ENCODE peak calls at places on chromosome 14, in five cellular contexts. U is PC-3, W is fibroblast of mammary gland, A is HL-60, Q is omental fat pad. B is an unnamed sample.

GRCh38 chr14:93788557-93789365 is 476 bp upstream of the PRIMA1 start:
- DNase-seq in W (peak; percentile 14), U (peak; percentile 12), A (no peak), Q (no peak), B (peak; percentile 40)

GRCh38 chr14:103021817-103022668 is 35.3 kb downstream of the CDC42BPB start:
- DNase-seq in U (no peak), Q (no peak), W (peak; percentile 30), A (no peak), B (no peak)

GRCh38 chr14:77950371-77950770 is 150.5 kb downstream of the ADCK1 start:
- DNase-seq in Q (no peak), A (no peak), U (no peak), W (peak; percentile 47), B (no peak)

GRCh38 chr14:106848330-106849121 is 1322.1 kb downstream of the TMEM121 start:
- DNase-seq in Q (no peak), W (peak; percentile 24), U (peak; percentile 86), A (peak; percentile 64), B (no peak)

GRCh38 chr14:20516921-20517320 is 11.6 kb downstream of the RNASE10 start:
- DNase-seq in A (no peak), Q (no peak), W (peak; percentile 89), U (peak; percentile 84), B (no peak)

GRCh38 chr14:21525995-21526671 is at the start of gene SALL2:
- DNase-seq in W (peak; percentile 38), A (no peak), Q (peak; percentile 48), U (peak; percentile 57), B (peak; percentile 79)

GRCh38 chr14:95981939-95982338 is 57.2 kb upstream of the C14orf132 start:
- DNase-seq in W (no peak), U (no peak), A (no peak), Q (no peak), B (no peak)

GRCh38 chr14:88563845-88564244 is 1.0 kb downstream of the ZC3H14 start:
- DNase-seq in U (no peak), W (no peak), Q (no peak), A (no peak), B (no peak)

GRCh38 chr14:59313063-59314018 is 124.9 kb downstream of the DAAM1 start:
- DNase-seq in W (no peak), A (no peak), U (no peak), Q (no peak), B (no peak)

GRCh38 chr14:104678901-104679705 is 10.3 kb upstream of the INF2 start:
- DNase-seq in A (no peak), W (no peak), Q (no peak), U (no peak), B (no peak)

GRCh38 chr14:105398726-105399440 is 545 bp downstream of the TEX22 start:
- DNase-seq in U (peak; percentile 43), A (peak; percentile 58), Q (no peak), W (peak; percentile 21), B (no peak)

GRCh38 chr14:100131181-100131580 is 28.3 kb downstream of the DEGS2 start:
- DNase-seq in Q (no peak), W (no peak), A (no peak), U (no peak), B (no peak)

GRCh38 chr14:51546099-51546498 is 105.6 kb upstream of the FRMD6 start:
- DNase-seq in Q (no peak), U (no peak), A (no peak), W (no peak), B (no peak)

GRCh38 chr14:88706425-88706824 is 86.3 kb downstream of the EML5 start:
- DNase-seq in U (peak; percentile 76), Q (no peak), W (peak; percentile 41), A (no peak), B (no peak)

GRCh38 chr14:24775919-24776318 is 141.9 kb upstream of the GZMB start:
- DNase-seq in W (peak; percentile 6), Q (no peak), A (no peak), U (no peak), B (no peak)

GRCh38 chr14:62914025-62914424 is 131.2 kb downstream of the KCNH5 start:
- DNase-seq in W (peak; percentile 72), A (no peak), Q (no peak), U (no peak), B (no peak)

GRCh38 chr14:65412881-65413738 is 580 bp downstream of the FUT8 start:
- DNase-seq in U (peak; percentile 48), A (peak; percentile 46), Q (no peak), W (peak; percentile 66), B (no peak)

GRCh38 chr14:65231286-65231980 is 129.1 kb upstream of the MAX start:
- DNase-seq in A (no peak), W (no peak), Q (no peak), U (no peak), B (no peak)

GRCh38 chr14:68495101-68495637 is 297.7 kb downstream of the ZFP36L1 start:
- DNase-seq in W (no peak), U (peak; percentile 43), A (no peak), Q (no peak), B (no peak)

GRCh38 chr14:56224179-56224578 is 106.0 kb downstream of the PELI2 start:
- DNase-seq in U (no peak), W (no peak), A (no peak), Q (no peak), B (no peak)

GRCh38 chr14:23306412-23307145 is at the start of gene BCL2L2:
- DNase-seq in A (peak; percentile 87), W (peak; percentile 83), Q (peak; percentile 76), U (peak; percentile 87), B (peak; percentile 80)

GRCh38 chr14:65073605-65074201 is 28.6 kb downstream of the MAX start:
- DNase-seq in U (no peak), W (no peak), A (no peak), Q (no peak), B (no peak)

GRCh38 chr14:39266589-39266870 is 32.8 kb downstream of the MIA2 start:
- DNase-seq in Q (no peak), W (no peak), A (no peak), U (no peak), B (peak; percentile 44)

GRCh38 chr14:78228702-78229327 is 58.6 kb downstream of the NRXN3 start:
- DNase-seq in U (no peak), A (no peak), Q (no peak), W (no peak), B (no peak)

GRCh38 chr14:31207287-31207745 is 277 bp downstream of the HECTD1 start:
- DNase-seq in A (no peak), W (no peak), Q (peak; percentile 82), U (no peak), B (no peak)

GRCh38 chr14:87461704-87462103 is 531.3 kb downstream of the GALC start:
- DNase-seq in U (no peak), Q (no peak), A (no peak), W (no peak), B (no peak)

GRCh38 chr14:21163721-21164120 is 7.9 kb upstream of the OR5AU1 start:
- DNase-seq in U (no peak), Q (no peak), W (no peak), A (no peak), B (no peak)

GRCh38 chr14:75861161-75861621 is 120.6 kb downstream of the TGFB3 start:
- DNase-seq in W (peak; percentile 96), A (no peak), Q (no peak), U (peak; percentile 56), B (no peak)

GRCh38 chr14:57182760-57183503 is 85.8 kb downstream of the EXOC5 start:
- DNase-seq in Q (no peak), A (no peak), W (peak; percentile 20), U (peak; percentile 67), B (peak; percentile 8)

GRCh38 chr14:95662376-95663186 is 23.6 kb upstream of the TCL1B start:
- DNase-seq in U (no peak), W (peak; percentile 7), Q (no peak), A (no peak), B (peak; percentile 50)

GRCh38 chr14:94987409-94987808 is 169.9 kb downstream of the DICER1 start:
- DNase-seq in W (no peak), U (no peak), A (no peak), Q (no peak), B (no peak)

GRCh38 chr14:59018460-59018859 is 170.0 kb upstream of the DAAM1 start:
- DNase-seq in Q (no peak), W (no peak), U (no peak), A (no peak), B (no peak)

DNA sequence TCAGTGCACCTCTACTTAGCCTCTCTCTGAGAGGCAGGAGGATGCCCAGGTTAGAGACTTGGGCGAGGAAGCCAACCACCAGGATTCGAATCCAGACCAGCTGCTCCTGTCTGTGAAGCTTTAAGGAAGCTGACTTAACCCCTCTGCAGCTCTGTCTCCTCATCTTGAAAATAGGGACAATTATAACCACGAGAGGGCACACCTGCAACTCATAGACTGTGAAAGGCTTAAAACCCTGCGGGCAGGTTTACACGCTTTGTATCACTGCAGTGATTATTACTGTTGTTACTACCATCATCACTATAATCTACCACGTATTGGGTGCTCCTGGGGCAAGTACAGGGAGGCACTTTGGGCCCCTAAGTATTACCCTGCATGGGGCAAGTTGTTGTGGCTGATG is 379.8 kb downstream of the VRK1 start:
- DNase-seq in W (peak; percentile 16), Q (no peak), A (peak; percentile 15), U (peak; percentile 81), B (no peak)
- TF ChIP-seq CTCF in W (peak; percentile 7), Q (no peak), A (peak; percentile 4), U (peak; percentile 68), B (no peak)

DNA sequence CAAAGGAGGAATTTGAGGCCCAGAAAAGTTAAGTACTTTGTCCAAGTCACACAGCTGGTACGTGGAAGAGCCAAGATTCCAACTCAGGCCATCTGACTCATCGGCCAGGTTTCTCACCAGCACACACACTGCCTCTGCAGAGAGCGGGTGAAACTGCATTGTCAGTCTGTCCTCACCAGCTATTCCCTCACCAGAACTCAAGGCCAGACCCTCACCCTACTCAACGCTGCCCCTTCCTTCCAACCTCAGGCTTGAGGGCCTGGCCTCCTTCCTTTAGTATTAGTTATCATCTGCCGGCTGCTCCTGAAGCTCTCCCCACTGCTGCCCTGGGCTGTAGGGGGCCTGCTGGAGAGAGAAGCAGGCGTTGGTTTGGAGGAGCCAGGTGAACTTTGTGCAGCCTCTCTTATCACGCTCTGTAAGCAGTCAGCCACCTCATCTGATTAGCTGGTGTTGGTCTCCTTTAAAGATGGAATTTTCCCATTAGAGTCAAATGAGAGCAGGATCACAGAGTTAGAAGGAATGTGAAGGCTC is 16.6 kb upstream of the PLEK2 start:
- DNase-seq in U (peak; percentile 76), Q (no peak), A (no peak), W (peak; percentile 83), B (no peak)
- TF ChIP-seq CTCF in U (peak; percentile 19), Q (no peak), A (no peak), W (peak; percentile 23), B (no peak)

GRCh38 chr14:61461808-61462275 is 140.5 kb downstream of the PRKCH start:
- DNase-seq in A (peak; percentile 52), Q (no peak), W (peak; percentile 82), U (peak; percentile 97), B (no peak)
- TF ChIP-seq CTCF in A (peak; percentile 51), Q (no peak), W (peak; percentile 56), U (peak; percentile 96), B (peak; percentile 62)

DNA sequence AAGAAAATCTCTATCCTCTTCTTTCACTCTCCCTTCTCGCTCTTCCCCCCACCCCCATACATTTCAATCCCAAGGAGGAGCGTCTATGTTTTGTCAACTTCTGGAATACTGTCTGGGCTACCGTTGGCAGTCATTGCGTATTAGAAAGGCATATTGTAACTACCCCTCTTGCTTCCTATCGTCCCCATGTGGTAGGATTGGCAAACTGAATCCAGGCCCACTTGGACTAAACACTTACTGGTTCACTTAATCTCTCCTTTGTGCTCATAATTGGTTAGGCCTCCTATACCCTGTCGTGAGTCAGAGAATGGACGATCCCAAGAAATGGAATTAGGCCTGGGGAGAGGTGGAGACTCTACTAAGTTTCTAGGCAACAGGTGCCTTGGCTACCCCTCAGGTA is 68.8 kb upstream of the SLC8A3 start:
- DNase-seq in A (peak; percentile 28), Q (no peak), W (peak; percentile 1), U (peak; percentile 64), B (peak; percentile 40)
- TF ChIP-seq CTCF in A (no peak), Q (no peak), W (peak; percentile 35), U (peak; percentile 78), B (peak; percentile 72)

GRCh38 chr14:61730756-61731373 is 31.4 kb upstream of the SNAPC1 start:
- DNase-seq in W (no peak), A (no peak), U (peak; percentile 68), Q (no peak), B (no peak)
- TF ChIP-seq CTCF in W (peak; percentile 22), A (no peak), U (peak; percentile 83), Q (no peak), B (peak; percentile 51)

B was measured in GM13977.